ENCODE peak calls at places on chromosomes 11 and 22, in seven cellular contexts. One of them, this sample, is unnamed.

GRCh38 chr11:65790104-65790901 is 3.4 kb downstream of the OVOL1 start:
- DNase-seq in Kasumi-1: no peak
- DNase-seq in endodermal cell: no peak
- DNase-seq in stimulated activated CD4-positive, alpha-beta T cell treated with anti-CD3 and anti-CD28 coated beads, Interleukin-12 subunit alpha, Interleukin-12 subunit beta, amount 100 ng/mL, for 24 hours: no peak
- DNase-seq in substantia nigra: no peak
- DNase-seq in WTC11: no peak
- DNase-seq in ovary: no peak
- DNase-seq in this sample: no peak

GRCh38 chr11:59769086-59769485 is 13.9 kb downstream of the STX3 start:
- DNase-seq in Kasumi-1: no peak
- DNase-seq in endodermal cell: no peak
- DNase-seq in stimulated activated CD4-positive, alpha-beta T cell treated with anti-CD3 and anti-CD28 coated beads, Interleukin-12 subunit alpha, Interleukin-12 subunit beta, amount 100 ng/mL, for 24 hours: no peak
- DNase-seq in substantia nigra: no peak
- DNase-seq in WTC11: no peak
- DNase-seq in ovary: no peak
- DNase-seq in this sample: no peak

GRCh38 chr22:36467946-36468345 is 13.5 kb downstream of the TXN2 start:
- DNase-seq in Kasumi-1: peak
- DNase-seq in endodermal cell: no peak
- DNase-seq in stimulated activated CD4-positive, alpha-beta T cell treated with anti-CD3 and anti-CD28 coated beads, Interleukin-12 subunit alpha, Interleukin-12 subunit beta, amount 100 ng/mL, for 24 hours: no peak
- DNase-seq in substantia nigra: no peak
- DNase-seq in WTC11: no peak
- DNase-seq in ovary: no peak
- DNase-seq in this sample: no peak

GRCh38 chr11:65187971-65188461 is 6.3 kb downstream of the CAPN1 start:
- DNase-seq in Kasumi-1: no peak
- DNase-seq in endodermal cell: peak
- DNase-seq in stimulated activated CD4-positive, alpha-beta T cell treated with anti-CD3 and anti-CD28 coated beads, Interleukin-12 subunit alpha, Interleukin-12 subunit beta, amount 100 ng/mL, for 24 hours: no peak
- DNase-seq in substantia nigra: no peak
- DNase-seq in WTC11: no peak
- DNase-seq in ovary: no peak
- DNase-seq in this sample: no peak

GRCh38 chr11:33617672-33618362 is 82.8 kb downstream of the C11orf91 start:
- DNase-seq in Kasumi-1: no peak
- DNase-seq in endodermal cell: no peak
- DNase-seq in stimulated activated CD4-positive, alpha-beta T cell treated with anti-CD3 and anti-CD28 coated beads, Interleukin-12 subunit alpha, Interleukin-12 subunit beta, amount 100 ng/mL, for 24 hours: no peak
- DNase-seq in substantia nigra: no peak
- DNase-seq in WTC11: no peak
- DNase-seq in ovary: no peak
- DNase-seq in this sample: no peak

GRCh38 chr22:44828193-44828592 is 75.8 kb downstream of the ARHGAP8 start:
- DNase-seq in Kasumi-1: peak
- DNase-seq in endodermal cell: peak
- DNase-seq in stimulated activated CD4-positive, alpha-beta T cell treated with anti-CD3 and anti-CD28 coated beads, Interleukin-12 subunit alpha, Interleukin-12 subunit beta, amount 100 ng/mL, for 24 hours: no peak
- DNase-seq in substantia nigra: no peak
- DNase-seq in WTC11: peak
- DNase-seq in ovary: no peak
- DNase-seq in this sample: no peak

GRCh38 chr11:65124480-65125196 is 2.5 kb downstream of the MRPL49 start:
- DNase-seq in Kasumi-1: no peak
- DNase-seq in endodermal cell: peak
- DNase-seq in stimulated activated CD4-positive, alpha-beta T cell treated with anti-CD3 and anti-CD28 coated beads, Interleukin-12 subunit alpha, Interleukin-12 subunit beta, amount 100 ng/mL, for 24 hours: no peak
- DNase-seq in substantia nigra: no peak
- DNase-seq in WTC11: no peak
- DNase-seq in ovary: no peak
- DNase-seq in this sample: no peak

GRCh38 chr11:31560842-31561476 is 51.4 kb downstream of the ELP4 start:
- DNase-seq in Kasumi-1: no peak
- DNase-seq in endodermal cell: no peak
- DNase-seq in stimulated activated CD4-positive, alpha-beta T cell treated with anti-CD3 and anti-CD28 coated beads, Interleukin-12 subunit alpha, Interleukin-12 subunit beta, amount 100 ng/mL, for 24 hours: no peak
- DNase-seq in substantia nigra: no peak
- DNase-seq in WTC11: no peak
- DNase-seq in ovary: no peak
- DNase-seq in this sample: no peak

GRCh38 chr11:36564376-36565032 is 3.3 kb upstream of the RAG1 start:
- DNase-seq in Kasumi-1: peak
- DNase-seq in endodermal cell: peak
- DNase-seq in stimulated activated CD4-positive, alpha-beta T cell treated with anti-CD3 and anti-CD28 coated beads, Interleukin-12 subunit alpha, Interleukin-12 subunit beta, amount 100 ng/mL, for 24 hours: peak
- DNase-seq in substantia nigra: peak
- DNase-seq in WTC11: no peak
- DNase-seq in ovary: peak
- DNase-seq in this sample: peak

GRCh38 chr11:62497132-62497915 is 49.3 kb downstream of the AHNAK start:
- DNase-seq in Kasumi-1: peak
- DNase-seq in endodermal cell: peak
- DNase-seq in stimulated activated CD4-positive, alpha-beta T cell treated with anti-CD3 and anti-CD28 coated beads, Interleukin-12 subunit alpha, Interleukin-12 subunit beta, amount 100 ng/mL, for 24 hours: no peak
- DNase-seq in substantia nigra: peak
- DNase-seq in WTC11: peak
- DNase-seq in ovary: no peak
- DNase-seq in this sample: peak

GRCh38 chr11:1062075-1062820 is 12.4 kb upstream of the MUC2 start:
- DNase-seq in Kasumi-1: no peak
- DNase-seq in endodermal cell: no peak
- DNase-seq in stimulated activated CD4-positive, alpha-beta T cell treated with anti-CD3 and anti-CD28 coated beads, Interleukin-12 subunit alpha, Interleukin-12 subunit beta, amount 100 ng/mL, for 24 hours: no peak
- DNase-seq in substantia nigra: no peak
- DNase-seq in WTC11: no peak
- DNase-seq in ovary: no peak
- DNase-seq in this sample: no peak

GRCh38 chr11:76768091-76769047 is 14.8 kb upstream of the TSKU start:
- DNase-seq in Kasumi-1: peak
- DNase-seq in endodermal cell: peak
- DNase-seq in stimulated activated CD4-positive, alpha-beta T cell treated with anti-CD3 and anti-CD28 coated beads, Interleukin-12 subunit alpha, Interleukin-12 subunit beta, amount 100 ng/mL, for 24 hours: no peak
- DNase-seq in substantia nigra: no peak
- DNase-seq in WTC11: no peak
- DNase-seq in ovary: peak
- DNase-seq in this sample: peak

GRCh38 chr22:18057568-18058209 is 20.1 kb upstream of the PEX26 start:
- DNase-seq in Kasumi-1: peak
- DNase-seq in endodermal cell: no peak
- DNase-seq in stimulated activated CD4-positive, alpha-beta T cell treated with anti-CD3 and anti-CD28 coated beads, Interleukin-12 subunit alpha, Interleukin-12 subunit beta, amount 100 ng/mL, for 24 hours: no peak
- DNase-seq in substantia nigra: peak
- DNase-seq in WTC11: no peak
- DNase-seq in ovary: peak
- DNase-seq in this sample: peak

GRCh38 chr22:47420211-47420610 is 657.8 kb downstream of the TBC1D22A start:
- DNase-seq in Kasumi-1: no peak
- DNase-seq in endodermal cell: no peak
- DNase-seq in stimulated activated CD4-positive, alpha-beta T cell treated with anti-CD3 and anti-CD28 coated beads, Interleukin-12 subunit alpha, Interleukin-12 subunit beta, amount 100 ng/mL, for 24 hours: no peak
- DNase-seq in substantia nigra: no peak
- DNase-seq in WTC11: no peak
- DNase-seq in ovary: no peak
- DNase-seq in this sample: no peak

This sample was measured in pulmonary artery endothelial cell.